ENCODE peak calls at places on chromosomes 2 and 18, in nine cellular contexts. H is adipocyte, R is mammary epithelial cell, E is GM23248, L is IMR-90, V is endodermal cell, D is K562, X is kidney, T is H9. B is an unnamed sample.

GRCh38 chr18:64653068-64653467 is 504.2 kb upstream of the LINC00305 start:
- DNase-seq in H (no peak), R (no peak), X (no peak), V (no peak), T (no peak), L (no peak), E (no peak), D (no peak), B (no peak)

GRCh38 chr18:75638223-75638596 is 210.7 kb upstream of the SMIM21 start:
- DNase-seq in E (peak), L (peak), R (peak), D (no peak), V (no peak), H (peak), X (no peak), T (no peak), B (no peak)

GRCh38 chr2:132446460-132446859 is 29.9 kb downstream of the GPR39 start:
- DNase-seq in V (no peak), X (no peak), T (no peak), R (no peak), H (no peak), E (no peak), L (no peak), D (no peak), B (no peak)

GRCh38 chr18:24054130-24054529 is 39.6 kb downstream of the TTC39C start:
- DNase-seq in L (peak), D (no peak), R (peak), T (no peak), H (no peak), E (peak), V (no peak), X (no peak), B (no peak)

GRCh38 chr18:50091495-50092249 is 103.3 kb downstream of the MYO5B start:
- DNase-seq in L (no peak), T (no peak), H (no peak), X (no peak), D (no peak), V (no peak), R (no peak), E (no peak), B (no peak)

GRCh38 chr18:12391487-12392136 is 14.6 kb upstream of the AFG3L2 start:
- DNase-seq in X (no peak), H (peak), E (peak), L (peak), V (peak), R (peak), T (no peak), D (peak), B (no peak)

GRCh38 chr18:37327063-37327577 is 238.5 kb downstream of the CELF4 start:
- DNase-seq in D (no peak), L (no peak), R (peak), E (no peak), H (no peak), X (no peak), T (no peak), V (no peak), B (no peak)

GRCh38 chr18:59918320-59918755 is 18.5 kb downstream of the PMAIP1 start:
- DNase-seq in E (peak), V (no peak), H (peak), D (peak), L (peak), X (peak), R (peak), T (peak), B (no peak)

GRCh38 chr18:57930476-57930875 is 113.5 kb upstream of the NEDD4L start:
- DNase-seq in T (no peak), V (no peak), R (no peak), E (no peak), D (no peak), X (no peak), H (no peak), L (no peak), B (no peak)

GRCh38 chr18:78587096-78587495 is 392.5 kb upstream of the SALL3 start:
- DNase-seq in R (no peak), H (no peak), T (no peak), D (no peak), V (no peak), L (no peak), E (no peak), X (no peak), B (no peak)

GRCh38 chr2:146701183-146701582 is 1143.6 kb upstream of the ACVR2A start:
- DNase-seq in H (no peak), D (no peak), X (no peak), V (peak), T (peak), E (no peak), R (peak), L (no peak), B (peak)

DNA sequence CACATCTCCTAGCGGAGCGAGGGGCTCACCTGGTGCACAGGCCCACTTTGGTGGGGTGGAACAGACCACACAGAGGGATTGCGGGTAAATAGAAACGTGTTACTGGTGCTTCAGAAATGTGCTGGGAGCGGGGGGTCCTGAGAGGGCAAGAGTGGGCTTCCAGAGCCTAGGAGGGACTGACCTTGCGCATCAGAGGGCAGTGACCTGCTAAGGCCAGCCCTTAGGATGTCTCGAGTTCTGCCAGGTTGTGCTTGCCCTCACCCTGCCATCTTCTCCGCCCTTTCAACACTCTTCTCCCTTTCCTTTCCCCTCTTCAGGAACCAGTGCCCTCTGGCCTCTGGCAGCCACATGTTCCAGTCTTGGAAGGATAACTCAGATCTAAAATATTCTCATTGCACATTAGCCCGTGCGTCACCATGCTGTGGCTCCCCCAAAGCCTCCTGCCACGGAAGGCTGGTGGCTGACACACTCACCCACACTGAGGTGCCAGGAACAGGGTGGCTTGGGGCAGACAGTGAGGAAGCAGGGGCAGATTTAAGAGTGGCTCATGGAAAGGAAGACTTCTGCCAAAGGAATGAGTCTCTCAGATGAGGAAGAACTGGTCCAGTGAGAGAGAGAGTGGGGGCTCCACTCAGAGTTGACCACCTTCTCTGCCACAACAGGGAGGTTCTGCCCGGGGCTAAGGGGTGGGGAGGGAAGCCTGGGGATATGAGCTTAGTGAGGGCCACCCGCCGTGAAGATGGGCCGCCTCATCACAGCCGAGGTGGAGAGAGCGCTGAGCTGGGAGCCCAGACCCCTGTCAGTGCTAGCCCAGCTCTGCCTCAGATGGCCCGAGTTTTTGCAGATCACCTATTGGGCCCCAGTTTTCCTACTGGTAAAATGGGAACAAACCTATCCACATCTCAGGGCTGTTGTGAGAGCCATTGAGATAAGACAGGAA is 89.4 kb downstream of the MCFD2 start:
- DNase-seq in D (no peak), T (no peak), V (peak), X (no peak), R (no peak), L (peak), E (peak), H (no peak), B (no peak)
- H3K9ac ChIP-seq in D (no peak), T (no peak), V (no peak), X (no peak), R (no peak), L (no peak), E (peak), H (no peak), B (no peak)

DNA sequence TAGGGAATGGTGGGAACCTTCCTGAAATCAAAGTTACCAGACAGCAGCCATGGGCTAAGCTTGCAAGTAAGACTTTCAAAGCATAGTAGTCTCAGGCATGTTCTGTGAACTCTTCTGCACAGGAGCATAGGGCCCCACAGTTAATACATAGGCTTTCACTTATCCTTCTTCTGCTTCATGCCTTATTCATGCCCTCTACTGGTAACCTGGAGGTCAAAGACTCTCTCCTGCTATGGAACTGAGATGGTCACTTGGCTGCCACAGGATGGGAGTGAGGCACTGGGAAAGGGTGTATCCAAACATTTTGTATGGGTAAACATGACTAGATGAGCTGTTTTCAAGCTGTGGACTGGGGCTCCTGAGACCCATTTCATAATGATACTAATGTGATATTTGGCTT is 49.1 kb upstream of the ZNF638 start:
- DNase-seq in D (no peak), H (no peak), L (no peak), E (peak), T (no peak), R (peak), V (peak), X (no peak), B (no peak)
- H3K9ac ChIP-seq in D (no peak), H (no peak), L (no peak), E (no peak), T (no peak), R (no peak), V (no peak), X (no peak), B (no peak)

GRCh38 chr2:8543065-8543411 is 138.8 kb upstream of the ID2 start:
- DNase-seq in D (no peak), T (peak), V (peak), X (no peak), R (no peak), E (no peak), L (no peak), H (no peak), B (no peak)

GRCh38 chr2:8544168-8544785 is 137.6 kb upstream of the ID2 start:
- DNase-seq in H (no peak), E (no peak), D (no peak), T (peak), R (no peak), L (no peak), X (no peak), V (no peak), B (no peak)

GRCh38 chr2:8542381-8543064 is 139.3 kb upstream of the ID2 start:
- DNase-seq in D (no peak), X (no peak), E (no peak), R (no peak), T (peak), V (peak), H (no peak), L (no peak), B (no peak)

GRCh38 chr2:8544786-8545631 is 136.8 kb upstream of the ID2 start:
- DNase-seq in T (peak), R (no peak), V (peak), D (peak), X (peak), L (peak), H (peak), E (peak), B (no peak)

GRCh38 chr2:8543412-8544167 is 138.3 kb upstream of the ID2 start:
- DNase-seq in L (peak), T (peak), E (peak), R (no peak), V (peak), H (peak), D (no peak), X (peak), B (no peak)
- H3K9ac ChIP-seq in L (no peak), T (no peak), E (peak), R (no peak), V (no peak), H (peak), D (peak), X (no peak), B (no peak)

GRCh38 chr18:34933880-34934689 is 107.1 kb upstream of the MAPRE2 start:
- DNase-seq in E (peak), T (no peak), L (peak), H (no peak), V (no peak), X (no peak), R (peak), D (no peak), B (no peak)
- H3K9ac ChIP-seq in E (no peak), T (no peak), L (no peak), H (no peak), V (no peak), X (no peak), R (no peak), D (no peak), B (no peak)

GRCh38 chr18:45688113-45688512 is 35.9 kb upstream of the SLC14A1 start:
- DNase-seq in D (no peak), E (peak), H (no peak), V (no peak), X (no peak), R (no peak), T (no peak), L (peak), B (no peak)
- H3K9ac ChIP-seq in D (peak), E (no peak), H (peak), V (no peak), X (no peak), R (no peak), T (no peak), L (peak), B (no peak)

GRCh38 chr2:234492687-234493086 is 4.2 kb downstream of the ARL4C start:
- DNase-seq in E (no peak), V (no peak), R (no peak), L (no peak), H (no peak), D (no peak), X (no peak), T (no peak), B (no peak)

GRCh38 chr2:234493117-234493516 is 3.8 kb downstream of the ARL4C start:
- DNase-seq in X (no peak), V (no peak), E (no peak), H (no peak), T (no peak), R (no peak), L (no peak), D (no peak), B (no peak)

GRCh38 chr2:234490239-234491074 is 6.4 kb downstream of the ARL4C start:
- DNase-seq in H (no peak), L (no peak), X (no peak), R (no peak), E (no peak), V (no peak), D (no peak), T (no peak), B (no peak)

GRCh38 chr2:234491897-234492296 is 5.0 kb downstream of the ARL4C start:
- DNase-seq in D (no peak), L (no peak), R (peak), E (no peak), T (no peak), X (no peak), V (peak), H (no peak), B (no peak)

GRCh38 chr2:234491281-234491680 is 5.6 kb downstream of the ARL4C start:
- DNase-seq in D (no peak), T (no peak), X (no peak), L (no peak), R (peak), V (no peak), H (no peak), E (no peak), B (no peak)
- H3K9ac ChIP-seq in D (no peak), T (no peak), X (no peak), L (no peak), R (no peak), V (no peak), H (no peak), E (no peak), B (no peak)

DNA sequence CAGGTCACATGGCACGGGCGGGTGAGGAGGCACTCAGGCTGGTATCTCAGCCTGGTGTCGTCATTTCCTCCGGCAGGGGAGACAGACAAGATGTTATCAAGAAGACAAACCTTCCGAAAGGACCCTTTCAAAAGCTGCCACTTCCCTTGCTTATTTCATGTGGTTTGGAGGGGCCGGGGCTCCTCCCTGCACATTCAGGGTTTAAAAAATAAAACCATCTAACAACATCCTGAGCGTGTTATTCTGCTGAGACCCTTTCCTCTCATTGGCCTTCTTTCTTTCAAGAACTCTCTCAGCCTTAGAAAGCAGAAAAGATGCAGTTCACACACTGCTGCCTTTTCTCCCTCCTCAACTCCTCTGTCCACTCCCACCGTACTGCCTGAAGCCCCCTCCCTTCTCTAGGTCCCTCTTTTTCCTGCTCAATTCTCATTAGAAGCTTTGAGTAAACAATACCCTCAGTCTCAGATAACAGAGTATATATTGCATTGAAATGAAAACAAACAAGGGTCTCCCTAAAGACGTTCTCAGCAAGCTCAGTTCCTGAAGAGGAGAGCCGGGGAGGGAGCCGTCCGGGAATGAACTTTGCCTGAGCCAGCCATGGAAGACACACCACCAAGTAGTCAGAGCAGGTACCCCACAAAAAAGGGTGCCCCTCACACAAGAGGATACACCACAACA is 9.8 kb downstream of the SMAD7 start:
- DNase-seq in E (no peak), X (no peak), L (peak), T (no peak), H (peak), V (no peak), D (no peak), R (no peak), B (no peak)
- H3K9ac ChIP-seq in E (peak), X (peak), L (no peak), T (no peak), H (no peak), V (no peak), D (no peak), R (no peak), B (no peak)

GRCh38 chr2:190468814-190469569 is 60.8 kb downstream of the MFSD6 start:
- DNase-seq in V (no peak), H (peak), R (peak), L (peak), E (peak), D (peak), X (peak), T (no peak), B (no peak)
- H3K9ac ChIP-seq in V (no peak), H (peak), R (peak), L (no peak), E (peak), D (no peak), X (no peak), T (no peak), B (no peak)

B was measured in NT2/D1.